ENCODE peak calls at places on chromosome 2, in eight cellular contexts. Q, L, C, E, M, G, F and W are unnamed samples.

GRCh38 chr2:26921323-26921722 is 49.1 kb upstream of the MAPRE3 start:
- DNase-seq in Q (no peak), L (no peak), C (no peak), E (no peak), M (no peak), G (no peak), F (no peak), W (no peak)

GRCh38 chr2:216003876-216004275 is 9.5 kb downstream of the MREG start:
- DNase-seq in Q (no peak), L (no peak), C (no peak), E (no peak), M (no peak), G (no peak), F (no peak), W (no peak)

GRCh38 chr2:200778038-200778437 is 33.7 kb upstream of the BZW1 start:
- DNase-seq in Q (peak), L (no peak), C (no peak), E (no peak), M (no peak), G (no peak), F (no peak), W (no peak)

GRCh38 chr2:229920011-229920781 is 1.6 kb downstream of the TRIP12 start:
- DNase-seq in Q (no peak), L (no peak), C (no peak), E (no peak), M (no peak), G (no peak), F (no peak), W (no peak)

GRCh38 chr2:205768815-205769493 is 86.7 kb downstream of the NRP2 start:
- DNase-seq in Q (peak), L (no peak), C (no peak), E (no peak), M (peak), G (no peak), F (no peak), W (no peak)

GRCh38 chr2:65710779-65711295 is 278.4 kb upstream of the SPRED2 start:
- DNase-seq in Q (peak), L (no peak), C (no peak), E (no peak), M (peak), G (no peak), F (no peak), W (no peak)

GRCh38 chr2:86302320-86302719 is 35.1 kb downstream of the REEP1 start:
- DNase-seq in Q (no peak), L (no peak), C (no peak), E (no peak), M (no peak), G (no peak), F (no peak), W (no peak)

GRCh38 chr2:47561906-47562305 is 158.9 kb downstream of the MSH2 start:
- DNase-seq in Q (no peak), L (no peak), C (no peak), E (no peak), M (no peak), G (no peak), F (no peak), W (no peak)

GRCh38 chr2:120915670-120916069 is 180.0 kb downstream of the GLI2 start:
- DNase-seq in Q (no peak), L (no peak), C (no peak), E (no peak), M (no peak), G (no peak), F (no peak), W (no peak)

GRCh38 chr2:225670111-225670974 is 270.8 kb downstream of the NYAP2 start:
- DNase-seq in Q (peak), L (no peak), C (peak), E (no peak), M (peak), G (no peak), F (no peak), W (peak)

GRCh38 chr2:84849271-84849952 is 31.5 kb downstream of the TRABD2A start:
- DNase-seq in Q (no peak), L (no peak), C (no peak), E (no peak), M (no peak), G (no peak), F (no peak), W (no peak)

GRCh38 chr2:113700186-113700841 is 56.1 kb downstream of the SLC35F5 start:
- DNase-seq in Q (no peak), L (peak), C (no peak), E (no peak), M (no peak), G (no peak), F (no peak), W (no peak)

GRCh38 chr2:233240897-233241296 is 10.6 kb upstream of the ATG16L1 start:
- DNase-seq in Q (no peak), L (no peak), C (no peak), E (no peak), M (no peak), G (no peak), F (no peak), W (no peak)

GRCh38 chr2:126700073-126700581 is 44.2 kb downstream of the GYPC start:
- DNase-seq in Q (peak), L (peak), C (no peak), E (no peak), M (no peak), G (no peak), F (no peak), W (no peak)

GRCh38 chr2:235641333-235641732 is 147.5 kb downstream of the AGAP1 start:
- DNase-seq in Q (peak), L (no peak), C (no peak), E (no peak), M (no peak), G (no peak), F (no peak), W (no peak)

GRCh38 chr2:68734688-68735525 is at the start of gene ARHGAP25:
- DNase-seq in Q (no peak), L (peak), C (no peak), E (no peak), M (no peak), G (no peak), F (no peak), W (no peak)

GRCh38 chr2:143776531-143776930 is 647.3 kb downstream of the ARHGAP15 start:
- DNase-seq in Q (no peak), L (no peak), C (no peak), E (no peak), M (no peak), G (no peak), F (no peak), W (no peak)

GRCh38 chr2:11995381-11995947 is 249.0 kb downstream of the LPIN1 start:
- DNase-seq in Q (peak), L (no peak), C (no peak), E (no peak), M (no peak), G (no peak), F (no peak), W (no peak)

GRCh38 chr2:160085662-160086061 is 23.2 kb upstream of the PLA2R1 start:
- DNase-seq in Q (no peak), L (no peak), C (no peak), E (no peak), M (no peak), G (no peak), F (no peak), W (no peak)

GRCh38 chr2:98563394-98563793 is 44.9 kb downstream of the COA5 start:
- DNase-seq in Q (no peak), L (no peak), C (no peak), E (peak), M (no peak), G (no peak), F (no peak), W (no peak)
- H3K27ac ChIP-seq in Q (no peak), L (peak), C (no peak), E (peak), M (no peak), G (no peak), F (no peak), W (no peak)

DNA sequence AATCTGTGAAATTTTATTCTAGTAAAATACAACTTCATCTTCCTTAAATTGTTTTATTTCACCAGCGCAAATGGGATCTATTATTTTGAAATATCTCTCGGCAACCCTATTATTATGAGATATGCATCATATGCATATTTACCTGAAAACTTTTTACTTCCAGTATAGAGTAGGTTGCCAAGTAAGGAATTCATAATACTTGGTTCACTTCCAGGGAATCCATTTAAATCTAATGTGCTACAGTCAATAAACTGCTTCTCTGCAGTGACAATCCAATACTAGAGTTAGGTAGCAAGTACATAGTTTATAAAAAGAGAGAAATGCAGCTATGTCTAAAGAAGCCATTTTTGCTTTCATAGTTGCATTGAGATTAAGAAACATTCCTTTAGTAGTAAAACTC is 88.8 kb upstream of the FAM117B start:
- DNase-seq in Q (no peak), L (no peak), C (no peak), E (no peak), M (no peak), G (no peak), F (no peak), W (no peak)
- H3K27ac ChIP-seq in Q (no peak), L (no peak), C (no peak), E (no peak), M (no peak), G (no peak), F (no peak), W (no peak)

DNA sequence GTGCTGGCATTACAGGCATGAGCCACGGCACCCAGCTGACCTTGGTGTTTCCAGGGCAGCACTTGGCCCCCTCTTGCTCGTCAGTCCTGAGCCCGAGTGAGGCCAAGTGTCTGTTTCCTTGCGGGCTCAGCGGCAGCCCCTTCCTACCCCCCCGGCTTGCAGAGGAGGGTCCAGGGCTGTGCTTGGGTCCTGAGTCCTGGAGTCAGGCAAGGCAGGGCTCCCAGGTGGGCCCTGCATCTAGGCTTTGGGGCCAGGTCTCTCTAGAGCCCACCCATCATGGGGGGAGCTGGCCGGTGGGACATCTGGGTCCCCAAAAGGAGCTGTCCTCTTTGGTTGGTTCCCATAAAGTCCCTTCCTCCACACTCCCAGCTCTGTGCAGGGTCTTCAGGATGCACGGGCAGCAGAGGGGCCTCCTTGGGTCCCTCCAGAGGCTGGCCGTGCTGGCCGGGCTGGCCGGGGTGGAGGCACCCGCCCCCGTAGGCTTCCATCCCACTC is 63.7 kb upstream of the HPCAL1 start:
- DNase-seq in Q (no peak), L (no peak), C (no peak), E (peak), M (no peak), G (no peak), F (no peak), W (no peak)
- H3K27ac ChIP-seq in Q (no peak), L (no peak), C (no peak), E (no peak), M (no peak), G (no peak), F (no peak), W (no peak)

GRCh38 chr2:220064282-220065042 is 437.0 kb downstream of the SLC4A3 start:
- DNase-seq in Q (no peak), L (no peak), C (no peak), E (no peak), M (no peak), G (no peak), F (no peak), W (no peak)
- H3K27ac ChIP-seq in Q (no peak), L (no peak), C (no peak), E (no peak), M (no peak), G (no peak), F (no peak), W (no peak)

DNA sequence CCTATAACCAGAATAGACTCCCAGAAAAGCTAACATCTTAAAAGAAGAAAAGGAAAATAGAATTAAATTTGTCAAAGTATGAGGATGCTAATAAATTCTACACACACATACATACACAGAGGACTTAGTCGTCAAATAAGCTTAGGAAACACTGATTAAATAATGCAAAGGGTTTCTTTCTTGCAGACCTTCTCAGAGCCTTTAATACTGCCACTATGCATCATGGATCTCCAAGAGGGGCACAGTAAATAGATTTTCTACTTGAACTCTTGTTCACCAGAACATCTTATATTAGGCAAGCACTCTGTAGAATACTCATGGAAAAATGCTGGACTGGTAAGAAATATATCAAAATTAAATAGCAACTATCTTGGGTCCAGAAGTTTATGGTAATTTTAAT is 69.4 kb downstream of the ANKRD44 start:
- DNase-seq in Q (no peak), L (no peak), C (no peak), E (no peak), M (no peak), G (no peak), F (no peak), W (no peak)
- H3K27ac ChIP-seq in Q (no peak), L (no peak), C (no peak), E (no peak), M (no peak), G (no peak), F (no peak), W (no peak)

GRCh38 chr2:196244516-196244915 is 73.1 kb upstream of the STK17B start:
- DNase-seq in Q (no peak), L (no peak), C (no peak), E (no peak), M (no peak), G (no peak), F (no peak), W (no peak)
- H3K27ac ChIP-seq in Q (no peak), L (no peak), C (no peak), E (no peak), M (peak), G (no peak), F (no peak), W (peak)

DNA sequence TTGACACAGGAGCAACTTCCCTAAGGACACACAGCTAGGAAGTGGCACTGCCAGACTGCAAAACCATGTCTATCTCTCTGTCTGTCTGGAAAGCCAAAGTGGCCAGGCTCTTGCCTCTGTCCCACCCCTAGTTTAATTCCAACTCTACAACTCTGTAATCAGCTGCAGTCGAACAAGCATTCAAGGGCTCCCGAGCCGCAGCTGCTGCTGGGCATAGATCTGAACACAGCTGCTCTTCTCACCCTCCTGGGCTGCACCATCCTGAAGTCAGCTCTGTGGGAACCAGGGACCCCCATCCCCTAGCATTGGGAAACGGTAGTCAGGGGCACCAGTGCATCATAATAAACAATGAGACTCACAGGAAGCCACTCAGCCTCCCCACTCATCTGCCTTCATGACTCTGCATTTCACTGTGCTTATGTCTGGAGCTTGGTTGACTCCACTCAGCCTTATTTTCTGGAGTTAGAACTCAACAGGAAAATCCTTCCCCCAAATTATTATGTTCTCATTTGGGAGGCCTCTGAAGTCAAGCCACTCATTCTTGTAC is 44.4 kb upstream of the TMEM163 start:
- DNase-seq in Q (no peak), L (no peak), C (no peak), E (no peak), M (no peak), G (no peak), F (no peak), W (no peak)
- H3K27ac ChIP-seq in Q (peak), L (no peak), C (no peak), E (no peak), M (no peak), G (peak), F (no peak), W (no peak)

GRCh38 chr2:105795575-105795934 is 50.8 kb downstream of the NCK2 start:
- DNase-seq in Q (no peak), L (no peak), C (no peak), E (no peak), M (no peak), G (no peak), F (no peak), W (no peak)

GRCh38 chr2:105793230-105793975 is 48.7 kb downstream of the NCK2 start:
- DNase-seq in Q (no peak), L (no peak), C (no peak), E (no peak), M (no peak), G (no peak), F (no peak), W (no peak)

GRCh38 chr2:105796131-105796638 is 51.5 kb downstream of the NCK2 start:
- DNase-seq in Q (no peak), L (no peak), C (no peak), E (no peak), M (no peak), G (no peak), F (no peak), W (no peak)

GRCh38 chr2:105796791-105797190 is 52.1 kb downstream of the NCK2 start:
- DNase-seq in Q (no peak), L (no peak), C (no peak), E (no peak), M (no peak), G (no peak), F (no peak), W (no peak)

GRCh38 chr2:105794926-105795574 is 50.3 kb downstream of the NCK2 start:
- DNase-seq in Q (no peak), L (no peak), C (no peak), E (no peak), M (no peak), G (no peak), F (no peak), W (no peak)
- H3K27ac ChIP-seq in Q (no peak), L (no peak), C (no peak), E (no peak), M (no peak), G (no peak), F (peak), W (no peak)

DNA sequence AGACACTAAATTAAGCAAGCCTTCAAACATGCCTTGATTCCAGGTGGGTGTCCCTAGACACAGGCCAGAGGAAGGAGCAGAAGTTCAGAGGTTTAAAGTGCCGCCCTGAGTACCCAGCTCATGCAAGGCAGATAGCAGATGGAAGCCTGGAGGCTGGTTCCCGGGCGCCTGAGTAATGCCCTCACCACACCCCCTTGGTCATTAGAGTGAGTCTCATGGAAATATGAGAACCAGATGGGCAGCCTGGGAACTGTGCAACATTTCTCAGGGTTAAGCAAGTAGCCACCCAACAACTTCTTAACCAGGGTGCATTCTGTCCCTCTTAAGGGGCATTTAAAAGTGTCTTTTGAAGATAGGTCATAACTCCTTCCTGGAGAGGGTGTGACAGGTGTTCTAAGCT is 44.1 kb downstream of the TGFA start:
- DNase-seq in Q (no peak), L (no peak), C (no peak), E (no peak), M (no peak), G (peak), F (no peak), W (no peak)
- H3K27ac ChIP-seq in Q (no peak), L (no peak), C (no peak), E (no peak), M (no peak), G (no peak), F (peak), W (no peak)

GRCh38 chr2:218273908-218274249 is 3.6 kb downstream of the PNKD start:
- DNase-seq in Q (no peak), L (no peak), C (no peak), E (no peak), M (no peak), G (no peak), F (no peak), W (no peak)
- H3K27ac ChIP-seq in Q (no peak), L (no peak), C (no peak), E (peak), M (no peak), G (peak), F (peak), W (no peak)